ENCODE peak calls at places on chromosomes 6 and 20, in eight cellular contexts. M is astrocyte of the cerebellum, I is ELF-1, F is EL, N is left cardiac atrium, Y is HS-27A, X is psoas muscle, B is colonic mucosa. V is an unnamed sample.

GRCh38 chr6:89215391-89215790 is 1.8 kb downstream of the GABRR1 start:
- DNase-seq in M (no peak), I (no peak), F (no peak), N (no peak), Y (no peak), X (no peak), B (no peak), V (no peak)

GRCh38 chr20:42595625-42596024 is 594.1 kb downstream of the PTPRT start:
- DNase-seq in M (no peak), I (no peak), F (no peak), N (no peak), Y (no peak), X (no peak), B (no peak), V (no peak)

GRCh38 chr6:110341671-110342304 is 16.4 kb downstream of the METTL24 start:
- DNase-seq in M (no peak), I (peak), F (peak), N (no peak), Y (no peak), X (no peak), B (no peak), V (no peak)

GRCh38 chr20:57061058-57061900 is 205.2 kb downstream of the BMP7 start:
- DNase-seq in M (no peak), I (peak), F (peak), N (no peak), Y (no peak), X (no peak), B (no peak), V (no peak)

GRCh38 chr20:36173451-36173933 is 19.0 kb downstream of the EPB41L1 start:
- DNase-seq in M (no peak), I (peak), F (no peak), N (no peak), Y (no peak), X (no peak), B (no peak), V (no peak)

GRCh38 chr6:117483004-117483644 is 650 bp downstream of the DCBLD1 start:
- DNase-seq in M (no peak), I (peak), F (peak), N (peak), Y (no peak), X (peak), B (peak), V (peak)

GRCh38 chr6:20159098-20159497 is 53.2 kb downstream of the MBOAT1 start:
- DNase-seq in M (no peak), I (no peak), F (no peak), N (no peak), Y (no peak), X (no peak), B (no peak), V (no peak)

GRCh38 chr6:22026160-22026678 is 270.6 kb downstream of the PRL start:
- DNase-seq in M (no peak), I (no peak), F (no peak), N (no peak), Y (no peak), X (no peak), B (no peak), V (no peak)

GRCh38 chr6:38933426-38933825 is 115.2 kb upstream of the GLP1R start:
- DNase-seq in M (no peak), I (no peak), F (peak), N (no peak), Y (peak), X (no peak), B (no peak), V (no peak)

GRCh38 chr6:16704706-16705402 is 56.4 kb downstream of the ATXN1 start:
- DNase-seq in M (no peak), I (peak), F (peak), N (no peak), Y (no peak), X (no peak), B (no peak), V (no peak)

GRCh38 chr20:53642196-53643030 is 48.8 kb upstream of the ZNF217 start:
- DNase-seq in M (no peak), I (peak), F (peak), N (no peak), Y (no peak), X (no peak), B (peak), V (no peak)

GRCh38 chr20:44745560-44746366 is at the start of gene KCNK15:
- DNase-seq in M (no peak), I (no peak), F (peak), N (peak), Y (no peak), X (peak), B (no peak), V (no peak)

GRCh38 chr20:9235518-9235917 is 166.6 kb downstream of the PLCB4 start:
- DNase-seq in M (no peak), I (no peak), F (peak), N (no peak), Y (no peak), X (no peak), B (no peak), V (no peak)

GRCh38 chr6:168145747-168146596 is 67.0 kb upstream of the FRMD1 start:
- DNase-seq in M (no peak), I (peak), F (no peak), N (no peak), Y (no peak), X (no peak), B (peak), V (no peak)

GRCh38 chr6:151324079-151324825 is 67.1 kb downstream of the ZBTB2 start:
- DNase-seq in M (peak), I (peak), F (peak), N (peak), Y (peak), X (peak), B (peak), V (peak)

GRCh38 chr6:148419430-148419829 is 76.8 kb downstream of the SASH1 start:
- DNase-seq in M (no peak), I (no peak), F (no peak), N (no peak), Y (no peak), X (no peak), B (no peak), V (no peak)

GRCh38 chr6:30063315-30063714 is 2.2 kb downstream of the POLR1H start:
- DNase-seq in M (no peak), I (no peak), F (no peak), N (no peak), Y (no peak), X (no peak), B (no peak), V (no peak)

GRCh38 chr6:44339763-44340625 is 2.5 kb upstream of the SPATS1 start:
- DNase-seq in M (no peak), I (no peak), F (peak), N (no peak), Y (no peak), X (no peak), B (no peak), V (no peak)

GRCh38 chr6:34546551-34547321 is 9.4 kb downstream of the SPDEF start:
- DNase-seq in M (no peak), I (no peak), F (no peak), N (peak), Y (no peak), X (no peak), B (peak), V (peak)

GRCh38 chr20:62143976-62144825 is 632 bp downstream of the SS18L1 start:
- DNase-seq in M (no peak), I (peak), F (peak), N (peak), Y (no peak), X (peak), B (peak), V (peak)

GRCh38 chr20:2483504-2483903 is 12.9 kb upstream of the SNRPB start:
- DNase-seq in M (no peak), I (no peak), F (no peak), N (no peak), Y (no peak), X (no peak), B (no peak), V (no peak)

GRCh38 chr6:105318660-105319059 is 84.2 kb downstream of the PREP start:
- DNase-seq in M (peak), I (no peak), F (peak), N (no peak), Y (no peak), X (no peak), B (no peak), V (no peak)

V was measured in lower lobe of right lung.